ENCODE peak calls at places on chromosome 12, in four cellular contexts. Y is adipocyte, F is IMR-90, U is GM23338. B is an unnamed sample. For H3K36me3 and H3K27me3, the result is how much of the 10 kb centered on the place peaks cover.

GRCh38 chr12:112218150-112218549 is 92.8 kb downstream of the TRAFD1 start:
- DNase-seq in F (peak), Y (peak), U (no peak), B (no peak)

GRCh38 chr12:32583535-32583934 is 95.6 kb upstream of the DNM1L start:
- DNase-seq in Y (peak), F (peak), U (no peak), B (no peak)

GRCh38 chr12:130104596-130105253 is 57.5 kb upstream of the FZD10 start:
- DNase-seq in U (peak), F (no peak), Y (no peak), B (no peak)

GRCh38 chr12:16920451-16920850 is 314.5 kb upstream of the LMO3 start:
- DNase-seq in F (no peak), Y (no peak), U (peak), B (no peak)

GRCh38 chr12:3727877-3728632 is 24.9 kb downstream of the CRACR2A start:
- DNase-seq in F (peak), U (peak), Y (peak), B (no peak)

GRCh38 chr12:575948-576612 is 87.2 kb downstream of the NINJ2 start:
- DNase-seq in F (peak), Y (peak), U (peak), B (peak)

GRCh38 chr12:31368666-31369361 is 42.9 kb upstream of the SINHCAF start:
- DNase-seq in U (peak), Y (no peak), F (peak), B (no peak)

GRCh38 chr12:100375023-100375737 is 18.3 kb downstream of the SLC17A8 start:
- DNase-seq in U (peak), F (peak), Y (peak), B (peak)

GRCh38 chr12:67855103-67855502 is 134.1 kb upstream of the IFNG-AS1 start:
- DNase-seq in Y (no peak), U (no peak), F (no peak), B (no peak)

GRCh38 chr12:87157791-87158190 is 871.4 kb downstream of the C12orf50 start:
- DNase-seq in F (peak), Y (peak), U (peak), B (peak)

GRCh38 chr12:2266666-2267623 is 214.2 kb downstream of the CACNA1C start:
- DNase-seq in Y (no peak), F (no peak), U (no peak), B (no peak)

GRCh38 chr12:90390947-90391346 is 564.0 kb downstream of the CCER1 start:
- DNase-seq in Y (no peak), U (no peak), F (no peak), B (no peak)

GRCh38 chr12:2318286-2318685 is 265.5 kb downstream of the CACNA1C start:
- DNase-seq in Y (peak), U (no peak), F (no peak), B (no peak)

GRCh38 chr12:86521870-86522269 is 265.7 kb upstream of the MGAT4C start:
- DNase-seq in F (no peak), Y (no peak), U (no peak), B (no peak)

GRCh38 chr12:51360315-51360714 is 13.8 kb upstream of the CELA1 start:
- DNase-seq in Y (no peak), U (no peak), F (no peak), B (no peak)
- H3K36me3 ChIP-seq in Y (under half), U (under half), F (under half), B (under half)

GRCh38 chr12:48903363-48903981 is 21.8 kb downstream of the FKBP11 start:
- DNase-seq in Y (no peak), F (peak), U (no peak), B (no peak)
- H3K27me3 ChIP-seq in Y (under half), F (under half), U (under half), B (under half)

DNA sequence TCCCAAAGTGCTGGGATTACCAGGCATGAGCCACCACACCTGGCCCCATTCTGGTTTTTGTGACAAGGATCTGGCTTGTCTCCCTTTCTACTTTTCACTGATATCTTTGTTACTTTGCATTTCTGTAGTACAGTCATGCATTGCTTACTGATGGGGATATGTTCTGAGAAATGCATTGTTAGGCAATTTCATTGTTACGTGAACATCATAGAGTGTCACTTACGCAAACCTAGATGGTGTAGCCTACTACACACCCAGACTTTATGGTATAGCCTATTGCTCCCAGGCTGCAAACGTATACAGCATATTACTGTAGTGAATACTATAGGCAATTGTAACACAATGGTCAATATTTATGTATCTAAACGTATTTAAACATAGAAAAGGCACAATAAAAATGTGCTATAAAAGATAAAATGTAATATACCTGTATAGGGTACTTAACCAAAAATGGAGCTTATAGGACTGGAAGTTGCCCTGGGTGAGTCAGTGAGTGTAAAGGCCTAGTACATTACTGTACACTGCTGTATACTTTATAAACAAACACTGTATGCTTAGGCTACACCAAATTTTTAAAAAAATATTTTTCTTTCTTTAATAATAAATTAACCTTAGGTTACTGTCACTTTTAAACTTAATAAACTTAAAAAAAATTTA is 16.0 kb downstream of the MRPL42 start:
- DNase-seq in Y (no peak), F (peak), U (no peak), B (no peak)
- H3K36me3 ChIP-seq in Y (half or more), F (under half), U (half or more), B (half or more)

DNA sequence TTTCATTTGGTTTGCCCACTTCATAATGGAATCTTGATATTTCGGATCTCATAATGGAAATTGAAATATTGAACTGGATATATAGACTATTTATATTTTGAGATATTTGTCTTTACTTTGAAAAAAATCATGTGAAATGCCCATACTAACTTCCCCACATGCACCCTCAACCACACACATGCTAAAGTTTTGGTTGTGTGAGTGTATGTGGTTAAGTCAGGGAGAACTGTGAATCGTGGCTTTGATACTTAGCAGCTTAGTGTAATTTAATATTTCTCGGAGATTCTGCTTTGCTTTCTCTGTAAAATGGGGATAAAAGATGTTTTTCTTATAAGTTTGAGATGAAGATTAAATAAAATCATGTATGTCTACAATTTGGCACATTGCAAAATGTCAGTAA is 162.1 kb downstream of the OTOGL start:
- DNase-seq in U (no peak), Y (no peak), F (no peak), B (no peak)
- H3K27me3 ChIP-seq in U (under half), Y (under half), F (under half), B (under half)

GRCh38 chr12:109580272-109580671 is 6.7 kb downstream of the MVK start:
- DNase-seq in U (no peak), F (no peak), Y (no peak), B (no peak)

GRCh38 chr12:109579639-109580038 is 6.0 kb downstream of the MVK start:
- DNase-seq in U (no peak), F (no peak), Y (no peak), B (no peak)

GRCh38 chr12:109575683-109576082 is 2.1 kb downstream of the MVK start:
- DNase-seq in F (no peak), Y (no peak), U (no peak), B (no peak)

GRCh38 chr12:109578330-109578927 is 4.8 kb downstream of the MVK start:
- DNase-seq in Y (no peak), F (no peak), U (no peak), B (no peak)

DNA sequence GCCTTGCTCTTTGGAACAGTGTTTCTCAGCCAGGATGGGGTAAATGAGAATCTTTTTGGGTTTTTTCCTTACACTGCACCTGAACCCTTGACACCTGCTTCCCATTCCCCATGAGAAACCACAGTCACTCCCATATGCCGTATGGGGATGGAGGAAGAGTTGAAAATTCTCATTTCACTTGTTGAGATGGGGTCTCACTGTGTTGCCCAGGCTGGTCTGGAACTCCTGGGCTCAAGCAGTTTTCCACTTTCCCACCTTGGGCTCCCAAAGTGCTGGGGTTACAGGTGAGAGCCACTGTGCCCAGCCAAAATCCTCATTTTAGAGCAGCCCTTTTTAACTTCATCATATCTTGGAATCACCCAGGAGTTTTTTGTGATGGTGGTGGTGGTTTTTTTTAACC is 3.7 kb downstream of the MVK start:
- DNase-seq in Y (no peak), U (no peak), F (no peak), B (no peak)
- H3K36me3 ChIP-seq in Y (half or more), U (under half), F (under half), B (under half)

DNA sequence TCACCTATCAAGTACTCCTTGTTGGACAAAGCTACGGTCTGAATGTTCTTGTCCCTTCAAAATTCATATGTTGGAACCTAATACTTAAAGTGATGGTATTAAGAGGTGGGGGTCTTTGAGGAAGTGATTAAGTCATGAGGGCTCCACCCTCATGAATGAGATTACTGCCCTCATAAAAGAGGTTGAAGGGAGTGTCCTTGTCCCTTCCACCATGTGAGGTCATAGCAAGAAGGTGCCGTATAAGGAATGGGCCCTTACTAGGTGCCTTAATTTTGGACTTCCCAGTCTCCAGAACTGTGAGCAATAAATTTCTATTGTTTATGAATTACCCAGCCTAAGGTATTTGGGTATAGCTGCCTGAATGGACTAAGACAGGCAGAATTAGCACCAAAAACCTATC is 191.1 kb upstream of the NUDT4 start:
- DNase-seq in U (no peak), Y (no peak), F (no peak), B (no peak)
- H3K27me3 ChIP-seq in U (under half), Y (under half), F (under half), B (under half)

DNA sequence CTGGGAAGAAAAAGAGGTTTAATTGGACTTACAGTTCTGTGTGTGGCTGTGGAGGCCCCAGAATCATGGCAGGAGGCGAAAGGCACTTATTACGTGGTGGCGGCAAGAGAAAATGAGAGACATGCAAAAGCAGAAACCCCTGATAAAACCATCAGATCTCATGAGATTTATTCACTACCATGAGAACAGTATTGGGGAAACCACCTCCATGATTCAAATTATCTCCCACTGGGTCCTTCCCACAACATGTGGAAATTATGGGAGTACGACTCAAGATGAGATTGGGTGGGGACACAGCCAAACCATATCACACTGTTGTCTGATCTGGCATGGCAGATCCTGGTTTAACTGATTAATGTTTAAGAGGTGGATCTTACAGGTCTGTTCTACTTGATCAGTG is 5.5 kb downstream of the DDX47 start:
- DNase-seq in F (no peak), Y (no peak), U (no peak), B (no peak)
- H3K36me3 ChIP-seq in F (under half), Y (under half), U (under half), B (half or more)

GRCh38 chr12:85275359-85275758 is 4.7 kb upstream of the ALX1 start:
- DNase-seq in U (peak), Y (peak), F (no peak), B (no peak)
- H3K27me3 ChIP-seq in U (half or more), Y (under half), F (under half), B (under half)